ENCODE peak calls at places on chromosomes 6 and 20, in eight cellular contexts. One of them, this sample, is unnamed.

GRCh38 chr20:50475879-50476292 is 34.3 kb upstream of the PTPN1 start:
- DNase-seq in GM12892: no peak
- DNase-seq in NCI-H774: no peak
- DNase-seq in kidney tubule cell: peak
- DNase-seq in GM23248: peak
- DNase-seq in esophagus squamous epithelium: no peak
- DNase-seq in AG08396: peak
- DNase-seq in amniotic epithelial cell: peak
- DNase-seq in this sample: peak

GRCh38 chr20:18527836-18528235 is 20.1 kb downstream of the SEC23B start:
- DNase-seq in GM12892: no peak
- DNase-seq in NCI-H774: no peak
- DNase-seq in kidney tubule cell: peak
- DNase-seq in GM23248: peak
- DNase-seq in esophagus squamous epithelium: no peak
- DNase-seq in AG08396: peak
- DNase-seq in amniotic epithelial cell: peak
- DNase-seq in this sample: peak

GRCh38 chr6:52261229-52261628 is 16.9 kb upstream of the IL17F start:
- DNase-seq in GM12892: no peak
- DNase-seq in NCI-H774: no peak
- DNase-seq in kidney tubule cell: no peak
- DNase-seq in GM23248: peak
- DNase-seq in esophagus squamous epithelium: no peak
- DNase-seq in AG08396: peak
- DNase-seq in amniotic epithelial cell: peak
- DNase-seq in this sample: peak

GRCh38 chr6:16654703-16655102 is 106.6 kb downstream of the ATXN1 start:
- DNase-seq in GM12892: no peak
- DNase-seq in NCI-H774: no peak
- DNase-seq in kidney tubule cell: no peak
- DNase-seq in GM23248: no peak
- DNase-seq in esophagus squamous epithelium: no peak
- DNase-seq in AG08396: no peak
- DNase-seq in amniotic epithelial cell: no peak
- DNase-seq in this sample: no peak

GRCh38 chr6:89346433-89346832 is 6.1 kb downstream of the UBE2J1 start:
- DNase-seq in GM12892: no peak
- DNase-seq in NCI-H774: no peak
- DNase-seq in kidney tubule cell: peak
- DNase-seq in GM23248: no peak
- DNase-seq in esophagus squamous epithelium: no peak
- DNase-seq in AG08396: no peak
- DNase-seq in amniotic epithelial cell: no peak
- DNase-seq in this sample: peak

GRCh38 chr20:61731363-61732181 is 334.1 kb downstream of the TAF4 start:
- DNase-seq in GM12892: no peak
- DNase-seq in NCI-H774: no peak
- DNase-seq in kidney tubule cell: peak
- DNase-seq in GM23248: peak
- DNase-seq in esophagus squamous epithelium: no peak
- DNase-seq in AG08396: peak
- DNase-seq in amniotic epithelial cell: peak
- DNase-seq in this sample: peak

GRCh38 chr20:47614703-47615309 is 113.1 kb downstream of the NCOA3 start:
- DNase-seq in GM12892: no peak
- DNase-seq in NCI-H774: no peak
- DNase-seq in kidney tubule cell: no peak
- DNase-seq in GM23248: no peak
- DNase-seq in esophagus squamous epithelium: no peak
- DNase-seq in AG08396: no peak
- DNase-seq in amniotic epithelial cell: no peak
- DNase-seq in this sample: no peak

GRCh38 chr6:158160932-158161539 is 7.0 kb downstream of the SERAC1 start:
- DNase-seq in GM12892: no peak
- DNase-seq in NCI-H774: no peak
- DNase-seq in kidney tubule cell: no peak
- DNase-seq in GM23248: peak
- DNase-seq in esophagus squamous epithelium: no peak
- DNase-seq in AG08396: no peak
- DNase-seq in amniotic epithelial cell: peak
- DNase-seq in this sample: peak

GRCh38 chr20:61296629-61297019 is 44.6 kb downstream of the CDH4 start:
- DNase-seq in GM12892: no peak
- DNase-seq in NCI-H774: no peak
- DNase-seq in kidney tubule cell: no peak
- DNase-seq in GM23248: no peak
- DNase-seq in esophagus squamous epithelium: no peak
- DNase-seq in AG08396: no peak
- DNase-seq in amniotic epithelial cell: no peak
- DNase-seq in this sample: no peak

GRCh38 chr6:14380421-14380820 is 262.8 kb downstream of the CD83 start:
- DNase-seq in GM12892: no peak
- DNase-seq in NCI-H774: no peak
- DNase-seq in kidney tubule cell: peak
- DNase-seq in GM23248: no peak
- DNase-seq in esophagus squamous epithelium: no peak
- DNase-seq in AG08396: no peak
- DNase-seq in amniotic epithelial cell: no peak
- DNase-seq in this sample: no peak

GRCh38 chr6:144266091-144266649 is 19.0 kb upstream of the UTRN start:
- DNase-seq in GM12892: no peak
- DNase-seq in NCI-H774: no peak
- DNase-seq in kidney tubule cell: peak
- DNase-seq in GM23248: peak
- DNase-seq in esophagus squamous epithelium: peak
- DNase-seq in AG08396: no peak
- DNase-seq in amniotic epithelial cell: peak
- DNase-seq in this sample: peak

GRCh38 chr6:144248470-144249301 is 36.4 kb upstream of the UTRN start:
- DNase-seq in GM12892: no peak
- DNase-seq in NCI-H774: no peak
- DNase-seq in kidney tubule cell: no peak
- DNase-seq in GM23248: peak
- DNase-seq in esophagus squamous epithelium: no peak
- DNase-seq in AG08396: peak
- DNase-seq in amniotic epithelial cell: peak
- DNase-seq in this sample: peak

GRCh38 chr20:32249030-32249738 is 28.3 kb upstream of the KIF3B start:
- DNase-seq in GM12892: no peak
- DNase-seq in NCI-H774: no peak
- DNase-seq in kidney tubule cell: no peak
- DNase-seq in GM23248: no peak
- DNase-seq in esophagus squamous epithelium: no peak
- DNase-seq in AG08396: no peak
- DNase-seq in amniotic epithelial cell: no peak
- DNase-seq in this sample: no peak

GRCh38 chr6:72175936-72176335 is 289.6 kb downstream of the RIMS1 start:
- DNase-seq in GM12892: no peak
- DNase-seq in NCI-H774: no peak
- DNase-seq in kidney tubule cell: no peak
- DNase-seq in GM23248: no peak
- DNase-seq in esophagus squamous epithelium: no peak
- DNase-seq in AG08396: no peak
- DNase-seq in amniotic epithelial cell: peak
- DNase-seq in this sample: no peak

GRCh38 chr6:36781669-36782068 is 57.6 kb downstream of the CPNE5 start:
- DNase-seq in GM12892: no peak
- DNase-seq in NCI-H774: no peak
- DNase-seq in kidney tubule cell: no peak
- DNase-seq in GM23248: no peak
- DNase-seq in esophagus squamous epithelium: no peak
- DNase-seq in AG08396: no peak
- DNase-seq in amniotic epithelial cell: no peak
- DNase-seq in this sample: no peak

This sample was measured in EL.